ENCODE peak calls at places on chromosomes 3 and 15, in four cellular contexts. M is endodermal cell; J is GM23338; K is CD8-positive, alpha-beta T cell. G is an unnamed sample.

GRCh38 chr3:4416961-4417360 is 50.1 kb downstream of the SUMF1 start:
- DNase-seq in K (no peak), M (no peak), J (no peak), G (peak; percentile 88)

GRCh38 chr3:131393056-131393455 is 11.5 kb downstream of the NUDT16 start:
- DNase-seq in J (no peak), M (no peak), K (no peak), G (no peak)

GRCh38 chr3:38001456-38002081 is 11.0 kb downstream of the VILL start:
- DNase-seq in J (peak; percentile 71), M (peak; percentile 88), K (no peak), G (no peak)

GRCh38 chr15:52143862-52144261 is 31.3 kb upstream of the BCL2L10 start:
- DNase-seq in K (no peak), M (peak; percentile 62), J (peak; percentile 22), G (no peak)

GRCh38 chr3:197458906-197459470 is 96.8 kb downstream of the BDH1 start:
- DNase-seq in K (no peak), M (no peak), J (no peak), G (no peak)

GRCh38 chr3:36824443-36824842 is 60.1 kb upstream of the DCLK3 start:
- DNase-seq in K (no peak), M (no peak), J (no peak), G (no peak)

GRCh38 chr3:138332472-138333073 is 2.9 kb upstream of the NME9 start:
- DNase-seq in M (peak; percentile 51), K (no peak), J (peak; percentile 59), G (peak; percentile 27)

GRCh38 chr3:155218470-155218869 is 75.0 kb downstream of the STRIT1 start:
- DNase-seq in J (no peak), M (no peak), K (no peak), G (no peak)

GRCh38 chr3:157692468-157692867 is 189.3 kb upstream of the VEPH1 start:
- DNase-seq in J (no peak), M (no peak), K (no peak), G (no peak)

GRCh38 chr3:186235554-186235953 is 126.5 kb downstream of the DGKG start:
- DNase-seq in J (no peak), M (no peak), K (no peak), G (no peak)

GRCh38 chr15:99507732-99508571 is 57.8 kb upstream of the MEF2A start:
- DNase-seq in M (peak; percentile 25), K (no peak), J (no peak), G (peak; percentile 81)

GRCh38 chr15:38225381-38225780 is 27.3 kb upstream of the SPRED1 start:
- DNase-seq in J (no peak), M (no peak), K (no peak), G (peak; percentile 37)

GRCh38 chr3:179036226-179036625 is 35.4 kb downstream of the ZMAT3 start:
- DNase-seq in K (no peak), J (no peak), M (no peak), G (no peak)

GRCh38 chr3:54819926-54820325 is 107.9 kb downstream of the LRTM1 start:
- DNase-seq in J (no peak), K (no peak), M (no peak), G (no peak)

GRCh38 chr15:90264649-90265048 is 823 bp upstream of the NGRN start:
- DNase-seq in K (no peak), J (no peak), M (no peak), G (no peak)

GRCh38 chr3:48598323-48599076 is 3.4 kb upstream of the COL7A1 start:
- DNase-seq in M (no peak), K (peak; percentile 9), J (no peak), G (peak; percentile 70)

GRCh38 chr3:52834871-52835501 is at the start of gene MUSTN1:
- DNase-seq in J (peak; percentile 19), M (peak; percentile 59), K (no peak), G (no peak)

GRCh38 chr3:158739078-158739477 is 6.8 kb upstream of the RARRES1 start:
- DNase-seq in M (no peak), K (no peak), J (no peak), G (no peak)

GRCh38 chr3:23035927-23036640 is 167.0 kb upstream of the UBE2E2 start:
- DNase-seq in M (peak; percentile 77), K (peak; percentile 67), J (peak; percentile 34), G (no peak)

GRCh38 chr15:86830304-86830703 is 750.6 kb downstream of the AGBL1 start:
- DNase-seq in J (no peak), K (no peak), M (no peak), G (no peak)

GRCh38 chr15:34790121-34790520 is 5.2 kb downstream of the ACTC1 start:
- DNase-seq in K (no peak), M (no peak), J (no peak), G (no peak)